ENCODE peak calls at places on chromosomes 3 and 15, in eight cellular contexts. One of them, this sample, is unnamed.

GRCh38 chr15:56963719-56964118 is 45.3 kb downstream of the TCF12 start:
- DNase-seq in HEK293T: no peak
- DNase-seq in activated T-cell treated with anti-CD3 and anti-CD28 coated beads for 1 hour: no peak
- DNase-seq in NT2/D1: no peak
- DNase-seq in EL: no peak
- DNase-seq in transverse colon: no peak
- DNase-seq in RWPE2: no peak
- DNase-seq in NCI-H460: no peak
- DNase-seq in this sample: no peak

GRCh38 chr3:50345586-50345985 is at the start of gene ZMYND10:
- DNase-seq in NCI-H460: no peak
- DNase-seq in EL: peak
- DNase-seq in activated T-cell treated with anti-CD3 and anti-CD28 coated beads for 1 hour: peak
- DNase-seq in RWPE2: no peak
- DNase-seq in transverse colon: peak
- DNase-seq in NT2/D1: peak
- DNase-seq in HEK293T: peak
- DNase-seq in this sample: peak

GRCh38 chr3:28840976-28841376 is 439.9 kb upstream of the RBMS3 start:
- DNase-seq in HEK293T: no peak
- DNase-seq in transverse colon: no peak
- DNase-seq in NT2/D1: no peak
- DNase-seq in NCI-H460: no peak
- DNase-seq in RWPE2: no peak
- DNase-seq in EL: no peak
- DNase-seq in activated T-cell treated with anti-CD3 and anti-CD28 coated beads for 1 hour: no peak
- DNase-seq in this sample: no peak

GRCh38 chr3:193590088-193590856 is 2.7 kb upstream of the OPA1 start:
- DNase-seq in HEK293T: peak
- DNase-seq in activated T-cell treated with anti-CD3 and anti-CD28 coated beads for 1 hour: no peak
- DNase-seq in EL: peak
- DNase-seq in RWPE2: peak
- DNase-seq in transverse colon: no peak
- DNase-seq in NCI-H460: peak
- DNase-seq in NT2/D1: no peak
- DNase-seq in this sample: no peak

GRCh38 chr3:73451276-73451973 is 173.3 kb downstream of the PDZRN3 start:
- DNase-seq in NT2/D1: no peak
- DNase-seq in EL: no peak
- DNase-seq in transverse colon: no peak
- DNase-seq in activated T-cell treated with anti-CD3 and anti-CD28 coated beads for 1 hour: no peak
- DNase-seq in RWPE2: no peak
- DNase-seq in NCI-H460: no peak
- DNase-seq in HEK293T: no peak
- DNase-seq in this sample: no peak

GRCh38 chr15:60370804-60371700 is 26.7 kb downstream of the ANXA2 start:
- DNase-seq in EL: peak
- DNase-seq in activated T-cell treated with anti-CD3 and anti-CD28 coated beads for 1 hour: no peak
- DNase-seq in HEK293T: no peak
- DNase-seq in transverse colon: peak
- DNase-seq in RWPE2: peak
- DNase-seq in NCI-H460: peak
- DNase-seq in NT2/D1: no peak
- DNase-seq in this sample: no peak

GRCh38 chr3:170323371-170323770 is 34.1 kb upstream of the SKIL start:
- DNase-seq in activated T-cell treated with anti-CD3 and anti-CD28 coated beads for 1 hour: no peak
- DNase-seq in transverse colon: no peak
- DNase-seq in EL: no peak
- DNase-seq in NT2/D1: no peak
- DNase-seq in NCI-H460: no peak
- DNase-seq in RWPE2: no peak
- DNase-seq in HEK293T: no peak
- DNase-seq in this sample: no peak

GRCh38 chr3:160060409-160061027 is 71.9 kb downstream of the IL12A start:
- DNase-seq in transverse colon: no peak
- DNase-seq in NT2/D1: no peak
- DNase-seq in EL: no peak
- DNase-seq in activated T-cell treated with anti-CD3 and anti-CD28 coated beads for 1 hour: no peak
- DNase-seq in HEK293T: no peak
- DNase-seq in RWPE2: no peak
- DNase-seq in NCI-H460: no peak
- DNase-seq in this sample: no peak

GRCh38 chr15:57668074-57668473 is 38.4 kb upstream of the POLR2M start:
- DNase-seq in activated T-cell treated with anti-CD3 and anti-CD28 coated beads for 1 hour: no peak
- DNase-seq in NT2/D1: no peak
- DNase-seq in transverse colon: no peak
- DNase-seq in EL: no peak
- DNase-seq in RWPE2: no peak
- DNase-seq in HEK293T: no peak
- DNase-seq in NCI-H460: no peak
- DNase-seq in this sample: no peak

GRCh38 chr3:129518581-129518980 is 9.9 kb upstream of the RHO start:
- DNase-seq in transverse colon: no peak
- DNase-seq in HEK293T: no peak
- DNase-seq in NCI-H460: no peak
- DNase-seq in NT2/D1: no peak
- DNase-seq in EL: no peak
- DNase-seq in activated T-cell treated with anti-CD3 and anti-CD28 coated beads for 1 hour: no peak
- DNase-seq in RWPE2: no peak
- DNase-seq in this sample: no peak

GRCh38 chr15:64209680-64210334 is 47.0 kb upstream of the PPIB start:
- DNase-seq in RWPE2: no peak
- DNase-seq in transverse colon: no peak
- DNase-seq in activated T-cell treated with anti-CD3 and anti-CD28 coated beads for 1 hour: no peak
- DNase-seq in HEK293T: no peak
- DNase-seq in NCI-H460: peak
- DNase-seq in NT2/D1: no peak
- DNase-seq in EL: peak
- DNase-seq in this sample: no peak

GRCh38 chr3:153043729-153044314 is 118.2 kb upstream of the RAP2B start:
- DNase-seq in NT2/D1: no peak
- DNase-seq in RWPE2: no peak
- DNase-seq in transverse colon: no peak
- DNase-seq in EL: peak
- DNase-seq in NCI-H460: no peak
- DNase-seq in activated T-cell treated with anti-CD3 and anti-CD28 coated beads for 1 hour: no peak
- DNase-seq in HEK293T: no peak
- DNase-seq in this sample: no peak

GRCh38 chr3:45252833-45253232 is 26.7 kb upstream of the TMEM158 start:
- DNase-seq in RWPE2: no peak
- DNase-seq in NCI-H460: no peak
- DNase-seq in HEK293T: no peak
- DNase-seq in transverse colon: no peak
- DNase-seq in activated T-cell treated with anti-CD3 and anti-CD28 coated beads for 1 hour: no peak
- DNase-seq in NT2/D1: no peak
- DNase-seq in EL: no peak
- DNase-seq in this sample: no peak

GRCh38 chr3:170585008-170585936 is 603 bp downstream of the SLC7A14 start:
- DNase-seq in RWPE2: no peak
- DNase-seq in NCI-H460: no peak
- DNase-seq in EL: peak
- DNase-seq in HEK293T: no peak
- DNase-seq in transverse colon: no peak
- DNase-seq in NT2/D1: peak
- DNase-seq in activated T-cell treated with anti-CD3 and anti-CD28 coated beads for 1 hour: no peak
- DNase-seq in this sample: no peak

GRCh38 chr15:40922608-40923005 is 6.5 kb upstream of the DLL4 start:
- DNase-seq in HEK293T: no peak
- DNase-seq in NT2/D1: no peak
- DNase-seq in NCI-H460: no peak
- DNase-seq in transverse colon: no peak
- DNase-seq in RWPE2: peak
- DNase-seq in EL: no peak
- DNase-seq in activated T-cell treated with anti-CD3 and anti-CD28 coated beads for 1 hour: no peak
- DNase-seq in this sample: no peak

GRCh38 chr15:55799287-55800212 is 56.6 kb upstream of the PRTG start:
- DNase-seq in EL: peak
- DNase-seq in activated T-cell treated with anti-CD3 and anti-CD28 coated beads for 1 hour: no peak
- DNase-seq in transverse colon: peak
- DNase-seq in RWPE2: no peak
- DNase-seq in NCI-H460: peak
- DNase-seq in HEK293T: peak
- DNase-seq in NT2/D1: peak
- DNase-seq in this sample: no peak

GRCh38 chr3:194395767-194396527 is 3.1 kb downstream of the GP5 start:
- DNase-seq in HEK293T: no peak
- DNase-seq in NCI-H460: no peak
- DNase-seq in EL: no peak
- DNase-seq in NT2/D1: no peak
- DNase-seq in activated T-cell treated with anti-CD3 and anti-CD28 coated beads for 1 hour: peak
- DNase-seq in transverse colon: peak
- DNase-seq in RWPE2: no peak
- DNase-seq in this sample: peak

GRCh38 chr3:60190073-60190472 is 1061.2 kb downstream of the FHIT start:
- DNase-seq in activated T-cell treated with anti-CD3 and anti-CD28 coated beads for 1 hour: no peak
- DNase-seq in transverse colon: no peak
- DNase-seq in EL: no peak
- DNase-seq in NT2/D1: no peak
- DNase-seq in NCI-H460: no peak
- DNase-seq in HEK293T: no peak
- DNase-seq in RWPE2: no peak
- DNase-seq in this sample: no peak

GRCh38 chr3:107189158-107189791 is 188.0 kb upstream of the CCDC54 start:
- DNase-seq in NT2/D1: no peak
- DNase-seq in NCI-H460: no peak
- DNase-seq in transverse colon: no peak
- DNase-seq in RWPE2: no peak
- DNase-seq in EL: no peak
- DNase-seq in HEK293T: no peak
- DNase-seq in activated T-cell treated with anti-CD3 and anti-CD28 coated beads for 1 hour: no peak
- DNase-seq in this sample: no peak

GRCh38 chr3:11956781-11957180 is 47.4 kb upstream of the SYN2 start:
- DNase-seq in NCI-H460: no peak
- DNase-seq in HEK293T: no peak
- DNase-seq in transverse colon: no peak
- DNase-seq in activated T-cell treated with anti-CD3 and anti-CD28 coated beads for 1 hour: no peak
- DNase-seq in NT2/D1: no peak
- DNase-seq in EL: no peak
- DNase-seq in RWPE2: no peak
- DNase-seq in this sample: no peak

GRCh38 chr3:103410231-103410630 is 975.4 kb downstream of the ZPLD1 start:
- DNase-seq in HEK293T: no peak
- DNase-seq in NT2/D1: peak
- DNase-seq in activated T-cell treated with anti-CD3 and anti-CD28 coated beads for 1 hour: no peak
- DNase-seq in NCI-H460: no peak
- DNase-seq in RWPE2: no peak
- DNase-seq in EL: no peak
- DNase-seq in transverse colon: no peak
- DNase-seq in this sample: no peak

GRCh38 chr3:187713504-187713903 is 11.1 kb upstream of the RTP2 start:
- DNase-seq in NCI-H460: no peak
- DNase-seq in transverse colon: no peak
- DNase-seq in activated T-cell treated with anti-CD3 and anti-CD28 coated beads for 1 hour: no peak
- DNase-seq in HEK293T: no peak
- DNase-seq in NT2/D1: no peak
- DNase-seq in EL: peak
- DNase-seq in RWPE2: no peak
- DNase-seq in this sample: no peak

GRCh38 chr3:111156506-111156905 is 84.9 kb downstream of the NECTIN3 start:
- DNase-seq in EL: no peak
- DNase-seq in RWPE2: no peak
- DNase-seq in NT2/D1: no peak
- DNase-seq in HEK293T: no peak
- DNase-seq in activated T-cell treated with anti-CD3 and anti-CD28 coated beads for 1 hour: no peak
- DNase-seq in NCI-H460: no peak
- DNase-seq in transverse colon: no peak
- DNase-seq in this sample: no peak

GRCh38 chr3:32121137-32121536 is 14.7 kb downstream of the GPD1L start:
- DNase-seq in activated T-cell treated with anti-CD3 and anti-CD28 coated beads for 1 hour: no peak
- DNase-seq in NT2/D1: no peak
- DNase-seq in transverse colon: peak
- DNase-seq in NCI-H460: no peak
- DNase-seq in EL: no peak
- DNase-seq in RWPE2: no peak
- DNase-seq in HEK293T: no peak
- DNase-seq in this sample: no peak

GRCh38 chr15:45242289-45242688 is 9.7 kb upstream of the SLC28A2 start:
- DNase-seq in transverse colon: no peak
- DNase-seq in activated T-cell treated with anti-CD3 and anti-CD28 coated beads for 1 hour: no peak
- DNase-seq in HEK293T: no peak
- DNase-seq in NCI-H460: no peak
- DNase-seq in RWPE2: no peak
- DNase-seq in NT2/D1: no peak
- DNase-seq in EL: no peak
- DNase-seq in this sample: no peak

GRCh38 chr3:18249126-18249525 is 176.0 kb downstream of the SATB1 start:
- DNase-seq in NCI-H460: no peak
- DNase-seq in RWPE2: no peak
- DNase-seq in NT2/D1: no peak
- DNase-seq in EL: no peak
- DNase-seq in HEK293T: no peak
- DNase-seq in activated T-cell treated with anti-CD3 and anti-CD28 coated beads for 1 hour: no peak
- DNase-seq in transverse colon: no peak
- DNase-seq in this sample: no peak

GRCh38 chr3:157071744-157072525 is 88.0 kb downstream of the CCNL1 start:
- DNase-seq in RWPE2: no peak
- DNase-seq in transverse colon: no peak
- DNase-seq in NCI-H460: no peak
- DNase-seq in activated T-cell treated with anti-CD3 and anti-CD28 coated beads for 1 hour: no peak
- DNase-seq in HEK293T: no peak
- DNase-seq in NT2/D1: no peak
- DNase-seq in EL: no peak
- DNase-seq in this sample: no peak

GRCh38 chr3:167728176-167728575 is 6.5 kb downstream of the PDCD10 start:
- DNase-seq in NCI-H460: no peak
- DNase-seq in EL: peak
- DNase-seq in HEK293T: no peak
- DNase-seq in RWPE2: no peak
- DNase-seq in NT2/D1: no peak
- DNase-seq in transverse colon: no peak
- DNase-seq in activated T-cell treated with anti-CD3 and anti-CD28 coated beads for 1 hour: no peak
- DNase-seq in this sample: no peak

GRCh38 chr3:147313513-147313912 is 92.8 kb downstream of the ZIC4 start:
- DNase-seq in transverse colon: no peak
- DNase-seq in activated T-cell treated with anti-CD3 and anti-CD28 coated beads for 1 hour: no peak
- DNase-seq in NCI-H460: no peak
- DNase-seq in RWPE2: no peak
- DNase-seq in NT2/D1: no peak
- DNase-seq in EL: no peak
- DNase-seq in HEK293T: no peak
- DNase-seq in this sample: no peak

GRCh38 chr3:27728195-27729087 is 6.3 kb upstream of the EOMES start:
- DNase-seq in NT2/D1: peak
- DNase-seq in RWPE2: no peak
- DNase-seq in transverse colon: no peak
- DNase-seq in activated T-cell treated with anti-CD3 and anti-CD28 coated beads for 1 hour: no peak
- DNase-seq in NCI-H460: no peak
- DNase-seq in HEK293T: peak
- DNase-seq in EL: peak
- DNase-seq in this sample: no peak

GRCh38 chr15:30929982-30930381 is 26.3 kb downstream of the FAN1 start:
- DNase-seq in NCI-H460: no peak
- DNase-seq in EL: no peak
- DNase-seq in NT2/D1: no peak
- DNase-seq in HEK293T: no peak
- DNase-seq in activated T-cell treated with anti-CD3 and anti-CD28 coated beads for 1 hour: no peak
- DNase-seq in transverse colon: no peak
- DNase-seq in RWPE2: no peak
- DNase-seq in this sample: no peak

GRCh38 chr15:93036922-93037321 is 52.1 kb downstream of the RGMA start:
- DNase-seq in RWPE2: peak
- DNase-seq in transverse colon: peak
- DNase-seq in NCI-H460: no peak
- DNase-seq in HEK293T: no peak
- DNase-seq in activated T-cell treated with anti-CD3 and anti-CD28 coated beads for 1 hour: no peak
- DNase-seq in EL: no peak
- DNase-seq in NT2/D1: no peak
- DNase-seq in this sample: no peak

GRCh38 chr3:169327969-169328368 is 335.5 kb downstream of the MECOM start:
- DNase-seq in HEK293T: no peak
- DNase-seq in RWPE2: no peak
- DNase-seq in activated T-cell treated with anti-CD3 and anti-CD28 coated beads for 1 hour: no peak
- DNase-seq in NT2/D1: no peak
- DNase-seq in EL: no peak
- DNase-seq in NCI-H460: no peak
- DNase-seq in transverse colon: peak
- DNase-seq in this sample: no peak